ENCODE peak calls at places on chromosomes 4 and X, in seven cellular contexts. One of them, this sample, is unnamed.

GRCh38 chrX:10781847-10782530 is 161.6 kb upstream of the MID1 start:
- DNase-seq in upper lobe of left lung: no peak
- DNase-seq in transverse colon: no peak
- DNase-seq in endothelial cell of umbilical vein: no peak
- DNase-seq in H1: no peak
- DNase-seq in breast epithelium: no peak
- DNase-seq in spleen: no peak
- DNase-seq in this sample: no peak

GRCh38 chrX:40176256-40176978 is 78.7 kb upstream of the BCOR start:
- DNase-seq in upper lobe of left lung: peak; percentile 95
- DNase-seq in transverse colon: peak; percentile 78
- DNase-seq in endothelial cell of umbilical vein: peak; percentile 14
- DNase-seq in H1: no peak
- DNase-seq in breast epithelium: no peak
- DNase-seq in spleen: peak; percentile 95
- DNase-seq in this sample: peak; percentile 61

GRCh38 chrX:40094041-40094899 is 3.5 kb downstream of the BCOR start:
- DNase-seq in upper lobe of left lung: peak; percentile 84
- DNase-seq in transverse colon: peak; percentile 60
- DNase-seq in endothelial cell of umbilical vein: peak; percentile 11
- DNase-seq in H1: no peak
- DNase-seq in breast epithelium: no peak
- DNase-seq in spleen: peak; percentile 82
- DNase-seq in this sample: no peak

GRCh38 chr4:8176547-8177399 is 18.2 kb upstream of the ABLIM2 start:
- DNase-seq in upper lobe of left lung: peak; percentile 42
- DNase-seq in transverse colon: peak; percentile 54
- DNase-seq in endothelial cell of umbilical vein: peak; percentile 45
- DNase-seq in H1: peak; percentile 41
- DNase-seq in breast epithelium: no peak
- DNase-seq in spleen: peak; percentile 84
- DNase-seq in this sample: peak; percentile 61

GRCh38 chrX:4320436-4320947 is 607.0 kb upstream of the PRKX start:
- DNase-seq in upper lobe of left lung: no peak
- DNase-seq in transverse colon: no peak
- DNase-seq in endothelial cell of umbilical vein: no peak
- DNase-seq in H1: no peak
- DNase-seq in breast epithelium: no peak
- DNase-seq in spleen: no peak
- DNase-seq in this sample: no peak

GRCh38 chr4:34720563-34720962 is 1523.8 kb downstream of the ARAP2 start:
- DNase-seq in upper lobe of left lung: no peak
- DNase-seq in transverse colon: no peak
- DNase-seq in endothelial cell of umbilical vein: peak; percentile 2
- DNase-seq in H1: no peak
- DNase-seq in breast epithelium: no peak
- DNase-seq in spleen: no peak
- DNase-seq in this sample: no peak

GRCh38 chrX:100449696-100450606 is 39.9 kb upstream of the PCDH19 start:
- DNase-seq in upper lobe of left lung: peak; percentile 5
- DNase-seq in transverse colon: peak; percentile 11
- DNase-seq in endothelial cell of umbilical vein: peak; percentile 65
- DNase-seq in H1: no peak
- DNase-seq in breast epithelium: no peak
- DNase-seq in spleen: no peak
- DNase-seq in this sample: no peak

GRCh38 chrX:50877310-50877709 is 33.2 kb upstream of the BMP15 start:
- DNase-seq in upper lobe of left lung: no peak
- DNase-seq in transverse colon: no peak
- DNase-seq in endothelial cell of umbilical vein: no peak
- DNase-seq in H1: no peak
- DNase-seq in breast epithelium: no peak
- DNase-seq in spleen: no peak
- DNase-seq in this sample: no peak

GRCh38 chrX:111382277-111382676 is 29.7 kb downstream of the DCX start:
- DNase-seq in upper lobe of left lung: no peak
- DNase-seq in transverse colon: no peak
- DNase-seq in endothelial cell of umbilical vein: no peak
- DNase-seq in H1: no peak
- DNase-seq in breast epithelium: no peak
- DNase-seq in spleen: no peak
- DNase-seq in this sample: no peak

GRCh38 chr4:71571346-71571745 is 212.5 kb downstream of the GC start:
- DNase-seq in upper lobe of left lung: no peak
- DNase-seq in transverse colon: no peak
- DNase-seq in endothelial cell of umbilical vein: no peak
- DNase-seq in H1: no peak
- DNase-seq in breast epithelium: no peak
- DNase-seq in spleen: no peak
- DNase-seq in this sample: no peak

GRCh38 chr4:104494822-104495559 is at the start of gene CXXC4:
- DNase-seq in upper lobe of left lung: peak; percentile 80
- DNase-seq in transverse colon: peak; percentile 67
- DNase-seq in endothelial cell of umbilical vein: peak; percentile 16
- DNase-seq in H1: peak; percentile 47
- DNase-seq in breast epithelium: peak; percentile 65
- DNase-seq in spleen: peak; percentile 64
- DNase-seq in this sample: peak; percentile 8

GRCh38 chrX:13652256-13653021 is 502 bp upstream of the TCEANC start:
- DNase-seq in upper lobe of left lung: no peak
- DNase-seq in transverse colon: no peak
- DNase-seq in endothelial cell of umbilical vein: peak; percentile 76
- DNase-seq in H1: no peak
- DNase-seq in breast epithelium: no peak
- DNase-seq in spleen: no peak
- DNase-seq in this sample: no peak

GRCh38 chr4:176376032-176376614 is 56.4 kb downstream of the SPCS3 start:
- DNase-seq in upper lobe of left lung: no peak
- DNase-seq in transverse colon: no peak
- DNase-seq in endothelial cell of umbilical vein: peak; percentile 48
- DNase-seq in H1: no peak
- DNase-seq in breast epithelium: no peak
- DNase-seq in spleen: no peak
- DNase-seq in this sample: no peak

GRCh38 chr4:77196866-77197265 is 39.9 kb downstream of the CCNG2 start:
- DNase-seq in upper lobe of left lung: no peak
- DNase-seq in transverse colon: no peak
- DNase-seq in endothelial cell of umbilical vein: no peak
- DNase-seq in H1: no peak
- DNase-seq in breast epithelium: no peak
- DNase-seq in spleen: no peak
- DNase-seq in this sample: no peak

GRCh38 chrX:40267334-40268118 is 169.8 kb upstream of the BCOR start:
- DNase-seq in upper lobe of left lung: no peak
- DNase-seq in transverse colon: no peak
- DNase-seq in endothelial cell of umbilical vein: peak; percentile 3
- DNase-seq in H1: no peak
- DNase-seq in breast epithelium: no peak
- DNase-seq in spleen: peak; percentile 72
- DNase-seq in this sample: peak; percentile 87

GRCh38 chrX:48752498-48752897 is 9.0 kb upstream of the GLOD5 start:
- DNase-seq in upper lobe of left lung: no peak
- DNase-seq in transverse colon: peak; percentile 8
- DNase-seq in endothelial cell of umbilical vein: no peak
- DNase-seq in H1: no peak
- DNase-seq in breast epithelium: no peak
- DNase-seq in spleen: no peak
- DNase-seq in this sample: no peak

GRCh38 chrX:20252392-20253231 is 14.1 kb downstream of the RPS6KA3 start:
- DNase-seq in upper lobe of left lung: no peak
- DNase-seq in transverse colon: peak; percentile 81
- DNase-seq in endothelial cell of umbilical vein: peak; percentile 61
- DNase-seq in H1: peak; percentile 29
- DNase-seq in breast epithelium: peak; percentile 49
- DNase-seq in spleen: peak; percentile 82
- DNase-seq in this sample: peak; percentile 63

GRCh38 chr4:130306566-130306965 is 1210.6 kb downstream of the C4orf33 start:
- DNase-seq in upper lobe of left lung: no peak
- DNase-seq in transverse colon: no peak
- DNase-seq in endothelial cell of umbilical vein: no peak
- DNase-seq in H1: peak; percentile 10
- DNase-seq in breast epithelium: no peak
- DNase-seq in spleen: no peak
- DNase-seq in this sample: no peak

GRCh38 chrX:101252634-101253033 is 33.0 kb downstream of the DRP2 start:
- DNase-seq in upper lobe of left lung: no peak
- DNase-seq in transverse colon: no peak
- DNase-seq in endothelial cell of umbilical vein: no peak
- DNase-seq in H1: no peak
- DNase-seq in breast epithelium: no peak
- DNase-seq in spleen: no peak
- DNase-seq in this sample: no peak

GRCh38 chrX:154458116-154458953 is at the start of gene PLXNA3:
- DNase-seq in upper lobe of left lung: peak; percentile 94
- DNase-seq in transverse colon: peak; percentile 53
- DNase-seq in endothelial cell of umbilical vein: no peak
- DNase-seq in H1: no peak
- DNase-seq in breast epithelium: no peak
- DNase-seq in spleen: peak; percentile 87
- DNase-seq in this sample: no peak

GRCh38 chr4:127604949-127605709 is 27.6 kb upstream of the INTU start:
- DNase-seq in upper lobe of left lung: no peak
- DNase-seq in transverse colon: no peak
- DNase-seq in endothelial cell of umbilical vein: peak; percentile 26
- DNase-seq in H1: peak; percentile 64
- DNase-seq in breast epithelium: no peak
- DNase-seq in spleen: no peak
- DNase-seq in this sample: no peak

GRCh38 chr4:93065790-93066189 is 762.0 kb downstream of the GRID2 start:
- DNase-seq in upper lobe of left lung: no peak
- DNase-seq in transverse colon: no peak
- DNase-seq in endothelial cell of umbilical vein: no peak
- DNase-seq in H1: no peak
- DNase-seq in breast epithelium: no peak
- DNase-seq in spleen: no peak
- DNase-seq in this sample: no peak

GRCh38 chr4:98642991-98643426 is 15.4 kb downstream of the TSPAN5 start:
- DNase-seq in upper lobe of left lung: no peak
- DNase-seq in transverse colon: no peak
- DNase-seq in endothelial cell of umbilical vein: peak; percentile 85
- DNase-seq in H1: no peak
- DNase-seq in breast epithelium: no peak
- DNase-seq in spleen: no peak
- DNase-seq in this sample: no peak

GRCh38 chrX:11386001-11386523 is 92.8 kb downstream of the AMELX start:
- DNase-seq in upper lobe of left lung: no peak
- DNase-seq in transverse colon: peak; percentile 12
- DNase-seq in endothelial cell of umbilical vein: no peak
- DNase-seq in H1: no peak
- DNase-seq in breast epithelium: no peak
- DNase-seq in spleen: no peak
- DNase-seq in this sample: no peak

GRCh38 chr4:55765070-55765469 is 54.5 kb upstream of the EXOC1L start:
- DNase-seq in upper lobe of left lung: no peak
- DNase-seq in transverse colon: no peak
- DNase-seq in endothelial cell of umbilical vein: no peak
- DNase-seq in H1: no peak
- DNase-seq in breast epithelium: no peak
- DNase-seq in spleen: no peak
- DNase-seq in this sample: no peak

GRCh38 chr4:55768291-55768690 is 51.3 kb upstream of the EXOC1L start:
- DNase-seq in upper lobe of left lung: no peak
- DNase-seq in transverse colon: no peak
- DNase-seq in endothelial cell of umbilical vein: peak; percentile 57
- DNase-seq in H1: peak; percentile 15
- DNase-seq in breast epithelium: no peak
- DNase-seq in spleen: no peak
- DNase-seq in this sample: no peak

DNA sequence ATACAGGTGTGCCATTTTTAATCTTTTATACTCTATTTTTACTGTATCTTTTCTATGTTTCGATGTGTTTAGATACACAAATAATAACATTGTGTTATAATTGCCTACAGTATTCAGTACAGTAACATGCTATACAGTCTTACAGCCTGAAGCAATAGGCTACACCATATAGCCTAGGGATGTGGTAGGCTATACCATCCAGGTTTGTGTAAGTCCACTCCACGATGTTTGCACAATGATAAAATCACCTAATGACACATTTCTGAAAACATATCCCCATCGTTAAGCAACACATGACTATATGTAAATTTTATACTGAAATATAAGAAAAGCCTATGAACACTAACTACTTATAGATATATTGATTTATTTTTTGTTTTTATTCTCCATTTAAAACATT is 48.9 kb upstream of the EXOC1L start:
- DNase-seq in upper lobe of left lung: no peak
- DNase-seq in transverse colon: no peak
- DNase-seq in endothelial cell of umbilical vein: no peak
- DNase-seq in H1: no peak
- DNase-seq in breast epithelium: no peak
- DNase-seq in spleen: no peak
- DNase-seq in this sample: no peak
- TF ChIP-seq POLR2AphosphoS5 in upper lobe of left lung: no peak
- TF ChIP-seq POLR2AphosphoS5 in transverse colon: no peak
- TF ChIP-seq POLR2AphosphoS5 in endothelial cell of umbilical vein: no peak
- TF ChIP-seq POLR2AphosphoS5 in H1: no peak
- TF ChIP-seq POLR2AphosphoS5 in breast epithelium: no peak
- TF ChIP-seq POLR2AphosphoS5 in spleen: no peak
- TF ChIP-seq POLR2AphosphoS5 in this sample: no peak

GRCh38 chrX:63932006-63932405 is 147.0 kb upstream of the ARHGEF9 start:
- DNase-seq in upper lobe of left lung: no peak
- DNase-seq in transverse colon: no peak
- DNase-seq in endothelial cell of umbilical vein: no peak
- DNase-seq in H1: no peak
- DNase-seq in breast epithelium: no peak
- DNase-seq in spleen: no peak
- DNase-seq in this sample: no peak
- TF ChIP-seq CTCF in upper lobe of left lung: no peak
- TF ChIP-seq CTCF in transverse colon: no peak
- TF ChIP-seq CTCF in endothelial cell of umbilical vein: no peak
- TF ChIP-seq CTCF in H1: no peak
- TF ChIP-seq CTCF in breast epithelium: no peak
- TF ChIP-seq CTCF in spleen: no peak
- TF ChIP-seq CTCF in this sample: no peak

GRCh38 chr4:122922877-122923511 is 597 bp upstream of the NUDT6 start:
- DNase-seq in upper lobe of left lung: peak; percentile 86
- DNase-seq in transverse colon: peak; percentile 88
- DNase-seq in endothelial cell of umbilical vein: peak; percentile 92
- DNase-seq in H1: no peak
- DNase-seq in breast epithelium: peak; percentile 74
- DNase-seq in spleen: peak; percentile 94
- DNase-seq in this sample: peak; percentile 79
- TF ChIP-seq POLR2AphosphoS5 in upper lobe of left lung: no peak
- TF ChIP-seq POLR2AphosphoS5 in transverse colon: peak; percentile 27
- TF ChIP-seq POLR2AphosphoS5 in endothelial cell of umbilical vein: no peak
- TF ChIP-seq POLR2AphosphoS5 in H1: peak; percentile 57
- TF ChIP-seq POLR2AphosphoS5 in breast epithelium: peak; percentile 11
- TF ChIP-seq POLR2AphosphoS5 in spleen: no peak
- TF ChIP-seq POLR2AphosphoS5 in this sample: no peak

DNA sequence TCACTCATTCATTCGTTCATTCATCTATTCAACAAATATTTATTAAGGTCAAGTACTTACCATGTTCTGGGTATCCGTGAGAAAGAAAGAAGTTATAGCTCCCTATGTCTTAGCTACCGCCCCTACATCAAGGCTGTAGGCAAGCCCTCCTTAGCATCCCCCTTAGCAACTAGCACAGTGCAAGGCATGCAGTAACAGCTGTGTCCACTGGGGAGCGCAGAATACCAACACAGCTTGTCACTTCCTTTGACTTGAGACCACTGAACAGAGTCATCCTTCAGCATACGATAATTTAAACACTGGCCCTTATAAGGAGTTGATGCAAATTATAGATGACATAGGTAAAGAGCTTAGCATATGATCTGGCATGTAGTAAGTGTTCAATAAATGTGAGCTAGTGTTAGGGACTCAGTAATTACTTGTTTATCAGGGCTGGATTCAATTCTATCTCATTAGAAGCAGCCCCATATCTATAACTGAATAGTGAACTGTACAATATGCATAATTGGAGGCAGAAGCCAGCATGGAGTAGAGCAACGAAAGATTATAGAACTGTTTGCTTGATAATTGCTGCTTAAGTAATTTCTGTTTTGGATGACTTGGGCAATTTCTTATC is 8.7 kb downstream of the KIAA1210 start:
- DNase-seq in upper lobe of left lung: no peak
- DNase-seq in transverse colon: peak; percentile 32
- DNase-seq in endothelial cell of umbilical vein: peak; percentile 60
- DNase-seq in H1: peak; percentile 9
- DNase-seq in breast epithelium: peak; percentile 50
- DNase-seq in spleen: no peak
- DNase-seq in this sample: no peak
- TF ChIP-seq CTCF in upper lobe of left lung: peak; percentile 54
- TF ChIP-seq CTCF in transverse colon: peak; percentile 60
- TF ChIP-seq CTCF in endothelial cell of umbilical vein: peak; percentile 61
- TF ChIP-seq CTCF in H1: peak; percentile 86
- TF ChIP-seq CTCF in breast epithelium: peak; percentile 43
- TF ChIP-seq CTCF in spleen: peak; percentile 42
- TF ChIP-seq CTCF in this sample: peak; percentile 60